ENCODE peak calls at places on chromosomes 4 and X, in nine cellular contexts. M, Q, E, X, P, R, O, B and S are unnamed samples. For H3K27me3, the result is how much of the 10 kb centered on the place peaks cover.

GRCh38 chr4:74990276-74990675 is 57.4 kb downstream of the PARM1 start:
- DNase-seq in M (no peak), Q (no peak), E (no peak), X (no peak), P (no peak), R (no peak), O (no peak), B (no peak), S (no peak)

GRCh38 chr4:77959566-77960338 is 97.1 kb downstream of the MRPL1 start:
- DNase-seq in M (no peak), Q (no peak), E (no peak), X (no peak), P (no peak), R (peak), O (peak), B (no peak), S (peak)

GRCh38 chr4:3660086-3660927 is 105.9 kb upstream of the ADRA2C start:
- DNase-seq in M (no peak), Q (no peak), E (no peak), X (no peak), P (peak), R (no peak), O (no peak), B (no peak), S (no peak)

GRCh38 chr4:132530846-132531245 is 618.2 kb upstream of the PCDH10 start:
- DNase-seq in M (no peak), Q (no peak), E (no peak), X (no peak), P (no peak), R (no peak), O (no peak), B (no peak), S (no peak)

GRCh38 chr4:29553842-29554241 is 1166.3 kb upstream of the PCDH7 start:
- DNase-seq in M (no peak), Q (no peak), E (no peak), X (no peak), P (no peak), R (peak), O (no peak), B (no peak), S (no peak)

GRCh38 chrX:123422875-123423274 is 238.8 kb downstream of the GRIA3 start:
- DNase-seq in M (no peak), Q (no peak), E (peak), X (peak), P (no peak), R (no peak), O (peak), B (no peak), S (peak)

GRCh38 chrX:37455381-37455780 is 106.2 kb downstream of the PRRG1 start:
- DNase-seq in M (no peak), Q (no peak), E (no peak), X (no peak), P (no peak), R (no peak), O (no peak), B (no peak), S (no peak)

GRCh38 chrX:134431894-134432293 is 28.1 kb upstream of the HPRT1 start:
- DNase-seq in M (no peak), Q (no peak), E (no peak), X (no peak), P (no peak), R (peak), O (no peak), B (no peak), S (no peak)

GRCh38 chrX:76796311-76796710 is 368.8 kb downstream of the MAGEE1 start:
- DNase-seq in M (no peak), Q (no peak), E (no peak), X (no peak), P (no peak), R (no peak), O (no peak), B (no peak), S (no peak)

GRCh38 chr4:140928880-140929279 is 172.7 kb upstream of the TBC1D9 start:
- DNase-seq in M (no peak), Q (no peak), E (no peak), X (no peak), P (no peak), R (no peak), O (no peak), B (no peak), S (no peak)

GRCh38 chr4:151781026-151781425 is 20.2 kb upstream of the GATB start:
- DNase-seq in M (no peak), Q (no peak), E (no peak), X (no peak), P (no peak), R (no peak), O (no peak), B (no peak), S (no peak)

GRCh38 chr4:110247591-110247990 is 49.2 kb upstream of the ELOVL6 start:
- DNase-seq in M (no peak), Q (no peak), E (no peak), X (no peak), P (no peak), R (no peak), O (no peak), B (no peak), S (no peak)

GRCh38 chr4:67680568-67681222 is 20.3 kb downstream of the UBA6 start:
- DNase-seq in M (no peak), Q (no peak), E (no peak), X (no peak), P (no peak), R (no peak), O (no peak), B (no peak), S (no peak)

GRCh38 chr4:135240796-135241195 is 1039.2 kb upstream of the PABPC4L start:
- DNase-seq in M (no peak), Q (no peak), E (no peak), X (no peak), P (peak), R (no peak), O (no peak), B (no peak), S (no peak)

GRCh38 chrX:150482537-150483217 is 85.7 kb upstream of the MTM1 start:
- DNase-seq in M (peak), Q (no peak), E (no peak), X (no peak), P (no peak), R (peak), O (no peak), B (no peak), S (no peak)

GRCh38 chr4:54234497-54235205 is 5.6 kb downstream of the PDGFRA start:
- DNase-seq in M (no peak), Q (no peak), E (no peak), X (no peak), P (no peak), R (no peak), O (no peak), B (no peak), S (no peak)

GRCh38 chrX:76555816-76556215 is 128.3 kb downstream of the MAGEE1 start:
- DNase-seq in M (no peak), Q (no peak), E (peak), X (no peak), P (no peak), R (no peak), O (peak), B (no peak), S (peak)

GRCh38 chr4:144709793-144710525 is 64.0 kb downstream of the HHIP start:
- DNase-seq in M (no peak), Q (no peak), E (no peak), X (no peak), P (no peak), R (peak), O (no peak), B (no peak), S (no peak)

GRCh38 chrX:78327370-78328048 is at the start of gene CYSLTR1:
- DNase-seq in M (no peak), Q (no peak), E (no peak), X (no peak), P (no peak), R (no peak), O (peak), B (no peak), S (peak)

GRCh38 chr4:100314057-100314456 is 123.8 kb upstream of the DDIT4L start:
- DNase-seq in M (no peak), Q (no peak), E (peak), X (no peak), P (no peak), R (no peak), O (no peak), B (no peak), S (no peak)

GRCh38 chrX:99398578-99398977 is 1011.5 kb downstream of the PCDH19 start:
- DNase-seq in M (no peak), Q (no peak), E (peak), X (no peak), P (no peak), R (no peak), O (no peak), B (no peak), S (no peak)

GRCh38 chr4:6875431-6875831 is 34.2 kb upstream of the TBC1D14 start:
- DNase-seq in M (no peak), Q (no peak), E (no peak), X (no peak), P (no peak), R (no peak), O (no peak), B (peak), S (peak)

GRCh38 chr4:163592207-163592606 is 97.7 kb downstream of the TMA16 start:
- DNase-seq in M (no peak), Q (no peak), E (no peak), X (no peak), P (no peak), R (no peak), O (no peak), B (no peak), S (peak)

GRCh38 chr4:65071532-65071931 is 598.8 kb downstream of the EPHA5 start:
- DNase-seq in M (no peak), Q (no peak), E (no peak), X (no peak), P (no peak), R (no peak), O (no peak), B (no peak), S (no peak)

GRCh38 chr4:27702710-27703431 is 842.2 kb downstream of the STIM2 start:
- DNase-seq in M (no peak), Q (no peak), E (peak), X (no peak), P (no peak), R (no peak), O (peak), B (no peak), S (no peak)

GRCh38 chrX:150238656-150239382 is 124.3 kb upstream of the MAMLD1 start:
- DNase-seq in M (no peak), Q (no peak), E (peak), X (no peak), P (no peak), R (no peak), O (no peak), B (no peak), S (no peak)

GRCh38 chrX:19130628-19131027 is 8.4 kb upstream of the ADGRG2 start:
- DNase-seq in M (no peak), Q (no peak), E (no peak), X (no peak), P (no peak), R (no peak), O (no peak), B (no peak), S (no peak)

GRCh38 chr4:97953171-97953570 is 190.1 kb downstream of the STPG2 start:
- DNase-seq in M (no peak), Q (no peak), E (no peak), X (no peak), P (no peak), R (no peak), O (peak), B (no peak), S (no peak)

GRCh38 chr4:17687237-17687857 is 72.9 kb downstream of the MED28 start:
- DNase-seq in M (no peak), Q (no peak), E (no peak), X (no peak), P (no peak), R (no peak), O (no peak), B (no peak), S (no peak)

GRCh38 chr4:77505958-77506319 is 99.7 kb upstream of the CXCL13 start:
- DNase-seq in M (no peak), Q (no peak), E (no peak), X (no peak), P (no peak), R (no peak), O (no peak), B (no peak), S (no peak)

GRCh38 chrX:117835034-117835433 is 281.6 kb downstream of the KLHL13 start:
- DNase-seq in M (no peak), Q (no peak), E (no peak), X (no peak), P (no peak), R (no peak), O (no peak), B (no peak), S (no peak)

GRCh38 chrX:44945736-44946135 is 72.7 kb downstream of the KDM6A start:
- DNase-seq in M (no peak), Q (no peak), E (no peak), X (no peak), P (no peak), R (no peak), O (no peak), B (no peak), S (peak)

GRCh38 chr4:31089815-31090214 is 369.6 kb downstream of the PCDH7 start:
- DNase-seq in M (no peak), Q (no peak), E (no peak), X (no peak), P (no peak), R (peak), O (peak), B (no peak), S (no peak)

GRCh38 chr4:37908488-37909343 is 17.8 kb downstream of the TBC1D1 start:
- DNase-seq in M (no peak), Q (no peak), E (no peak), X (peak), P (no peak), R (no peak), O (no peak), B (no peak), S (no peak)

GRCh38 chr4:147837435-147837834 is 105.5 kb downstream of the ARHGAP10 start:
- DNase-seq in M (no peak), Q (no peak), E (no peak), X (no peak), P (no peak), R (no peak), O (no peak), B (no peak), S (no peak)

GRCh38 chr4:155391932-155392331 is 15.2 kb upstream of the MAP9 start:
- DNase-seq in M (no peak), Q (no peak), E (no peak), X (no peak), P (no peak), R (no peak), O (no peak), B (no peak), S (no peak)

GRCh38 chr4:61950625-61951024 is 750.5 kb downstream of the ADGRL3 start:
- DNase-seq in M (no peak), Q (no peak), E (no peak), X (no peak), P (no peak), R (no peak), O (no peak), B (no peak), S (no peak)

GRCh38 chr4:40200881-40201797 is 4.3 kb downstream of the RHOH start:
- DNase-seq in M (no peak), Q (no peak), E (no peak), X (no peak), P (no peak), R (no peak), O (peak), B (no peak), S (peak)

GRCh38 chrX:85140963-85141362 is 102.6 kb downstream of the SATL1 start:
- DNase-seq in M (no peak), Q (no peak), E (no peak), X (no peak), P (no peak), R (no peak), O (no peak), B (no peak), S (no peak)
- H3K27me3 ChIP-seq in M (under half), Q (under half), E (under half), X (under half), P (under half), R (under half), O (under half), B (under half), S (under half)

GRCh38 chr4:113390850-113391249 is 341.4 kb downstream of the ANK2 start:
- DNase-seq in M (no peak), Q (no peak), E (no peak), X (no peak), P (no peak), R (no peak), O (no peak), B (no peak), S (peak)

GRCh38 chr4:113397114-113397701 is 347.8 kb downstream of the ANK2 start:
- DNase-seq in M (peak), Q (no peak), E (no peak), X (no peak), P (no peak), R (no peak), O (no peak), B (no peak), S (peak)

GRCh38 chr4:113398441-113399143 is 349.1 kb downstream of the ANK2 start:
- DNase-seq in M (no peak), Q (no peak), E (no peak), X (no peak), P (no peak), R (no peak), O (no peak), B (no peak), S (peak)

GRCh38 chr4:113394108-113394729 is 344.8 kb downstream of the ANK2 start:
- DNase-seq in M (no peak), Q (no peak), E (no peak), X (no peak), P (no peak), R (no peak), O (no peak), B (no peak), S (peak)

GRCh38 chr4:113394730-113395530 is 345.5 kb downstream of the ANK2 start:
- DNase-seq in M (peak), Q (no peak), E (peak), X (no peak), P (no peak), R (no peak), O (peak), B (no peak), S (peak)
- H3K27me3 ChIP-seq in M (under half), Q (under half), E (under half), X (under half), P (under half), R (under half), O (under half), B (under half), S (under half)

GRCh38 chrX:108473979-108474378 is 34.3 kb downstream of the COL4A5 start:
- DNase-seq in M (no peak), Q (no peak), E (no peak), X (no peak), P (no peak), R (no peak), O (no peak), B (no peak), S (no peak)
- H3K27me3 ChIP-seq in M (under half), Q (under half), E (under half), X (under half), P (under half), R (under half), O (under half), B (under half), S (under half)

DNA sequence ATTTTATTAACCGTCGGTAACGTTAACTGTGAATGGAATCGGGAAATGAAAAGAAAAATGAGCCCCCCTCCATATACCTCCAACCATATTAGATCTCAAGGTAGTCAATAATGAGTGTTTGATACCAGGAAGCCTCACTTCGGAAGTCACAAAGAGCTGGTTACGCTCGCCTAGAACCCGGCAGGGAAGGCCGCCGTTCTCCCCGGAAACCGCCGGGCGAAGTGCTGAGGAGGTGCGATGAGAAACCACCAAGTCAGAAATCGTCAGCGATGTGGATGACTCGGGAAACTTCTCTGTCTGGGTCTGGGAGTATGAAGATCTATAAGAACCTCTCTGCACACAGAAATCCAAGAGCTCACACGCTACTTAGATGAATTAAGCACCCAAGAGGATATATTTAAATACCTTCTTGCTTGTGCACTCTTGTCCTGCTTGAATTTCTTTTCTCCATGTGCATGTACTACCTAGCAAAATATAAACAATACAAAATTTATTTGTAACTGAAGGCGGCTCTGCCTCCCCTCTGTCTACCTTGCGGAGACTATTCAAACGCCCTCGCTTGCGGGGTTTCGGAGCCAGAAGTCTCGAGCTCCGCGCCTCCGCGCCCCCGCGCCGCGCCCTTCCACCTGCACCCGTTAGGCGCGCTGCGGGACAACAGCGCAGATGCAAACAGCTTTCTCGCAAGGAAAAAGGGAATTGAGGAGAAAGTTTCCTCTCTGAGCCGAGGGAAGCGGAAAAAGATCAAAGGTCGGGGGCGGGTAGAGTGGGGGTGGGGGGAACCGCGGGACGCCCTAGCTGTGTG is 17.8 kb downstream of the NKX6-1 start:
- DNase-seq in M (no peak), Q (no peak), E (peak), X (no peak), P (no peak), R (no peak), O (no peak), B (no peak), S (no peak)
- H3K27me3 ChIP-seq in M (under half), Q (half or more), E (half or more), X (under half), P (half or more), R (half or more), O (under half), B (half or more), S (under half)

GRCh38 chr4:8334786-8335460 is 65.4 kb downstream of the HTRA3 start:
- DNase-seq in M (no peak), Q (no peak), E (peak), X (no peak), P (no peak), R (no peak), O (no peak), B (no peak), S (no peak)
- H3K27me3 ChIP-seq in M (under half), Q (under half), E (under half), X (under half), P (under half), R (under half), O (half or more), B (under half), S (under half)

DNA sequence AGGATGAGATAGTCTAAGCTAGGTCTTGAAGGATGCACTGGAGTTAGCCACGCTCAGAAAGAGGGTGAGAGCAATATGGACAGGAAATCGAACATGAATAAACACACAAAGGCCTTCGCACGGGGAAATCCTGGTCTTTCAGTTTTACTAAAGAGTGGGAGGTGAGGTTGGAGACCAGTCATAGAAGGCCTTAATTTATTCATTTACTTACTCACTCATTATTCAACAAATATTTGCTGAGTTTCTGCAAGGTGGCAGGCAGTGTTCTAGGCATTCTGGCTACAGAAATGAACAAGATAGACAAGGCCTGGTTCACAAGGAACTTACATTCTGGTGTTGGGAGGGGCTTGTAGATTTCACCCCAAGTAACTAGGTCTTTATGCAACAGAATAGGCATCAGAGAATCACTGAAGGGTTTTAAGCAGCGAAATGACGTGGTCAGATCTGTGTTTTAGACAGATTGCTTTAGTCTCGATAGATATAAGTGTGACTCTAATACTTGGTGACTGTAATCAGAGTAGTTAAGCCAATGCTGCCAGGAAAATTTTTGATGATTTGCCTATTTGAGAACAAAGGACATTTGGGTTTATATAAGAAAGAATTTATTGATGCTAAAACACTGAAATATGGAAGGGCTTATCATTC is 184.3 kb upstream of the CASK start:
- DNase-seq in M (no peak), Q (no peak), E (no peak), X (no peak), P (no peak), R (no peak), O (no peak), B (no peak), S (no peak)
- H3K27me3 ChIP-seq in M (under half), Q (under half), E (under half), X (under half), P (under half), R (under half), O (under half), B (under half), S (under half)